ENCODE peak calls at places on chromosomes 5 and 9, in five cellular contexts. V, Y, F, E and S are unnamed samples.

GRCh38 chr5:116404001-116404400 is 170.6 kb downstream of the SEMA6A start:
- DNase-seq in V (no peak), Y (no peak), F (no peak), E (no peak), S (no peak)

GRCh38 chr5:95379133-95379532 is 12.0 kb upstream of the FAM81B start:
- DNase-seq in V (no peak), Y (no peak), F (no peak), E (no peak), S (no peak)

GRCh38 chr5:12920527-12920926 is 1016.3 kb upstream of the CTNND2 start:
- DNase-seq in V (no peak), Y (no peak), F (no peak), E (no peak), S (no peak)

GRCh38 chr5:159403906-159404641 is 73.8 kb upstream of the IL12B start:
- DNase-seq in V (no peak), Y (no peak), F (no peak), E (no peak), S (no peak)

GRCh38 chr9:125429476-125430160 is 168.0 kb downstream of the GAPVD1 start:
- DNase-seq in V (no peak), Y (no peak), F (no peak), E (no peak), S (no peak)

GRCh38 chr9:81382281-81382680 is 307.1 kb downstream of the TLE1 start:
- DNase-seq in V (no peak), Y (no peak), F (no peak), E (no peak), S (no peak)

GRCh38 chr5:56817306-56817986 is 2.1 kb downstream of the MAP3K1 start:
- DNase-seq in V (no peak), Y (no peak), F (no peak), E (no peak), S (no peak)

GRCh38 chr9:111925784-111926183 is 29.2 kb downstream of the UGCG start:
- DNase-seq in V (no peak), Y (no peak), F (no peak), E (no peak), S (no peak)

GRCh38 chr5:133552925-133553525 is 59.3 kb downstream of the FSTL4 start:
- DNase-seq in V (peak; percentile 44), Y (peak; percentile 30), F (peak; percentile 73), E (no peak), S (peak; percentile 43)

GRCh38 chr5:138271281-138271680 is 3.1 kb downstream of the GFRA3 start:
- DNase-seq in V (no peak), Y (no peak), F (no peak), E (no peak), S (no peak)

GRCh38 chr5:81020478-81021167 is 60.5 kb downstream of the RASGRF2 start:
- DNase-seq in V (no peak), Y (no peak), F (no peak), E (no peak), S (no peak)

GRCh38 chr5:78805-79149 is 13.2 kb upstream of the PLEKHG4B start:
- DNase-seq in V (no peak), Y (no peak), F (no peak), E (no peak), S (no peak)

GRCh38 chr9:135669616-135670285 is 6.6 kb downstream of the LCN9 start:
- DNase-seq in V (no peak), Y (no peak), F (no peak), E (no peak), S (no peak)

GRCh38 chr5:32343058-32343672 is 30.4 kb upstream of the MTMR12 start:
- DNase-seq in V (no peak), Y (no peak), F (no peak), E (no peak), S (no peak)

GRCh38 chr9:81535542-81536241 is 153.7 kb downstream of the TLE1 start:
- DNase-seq in V (no peak), Y (no peak), F (no peak), E (no peak), S (no peak)

GRCh38 chr5:83586874-83587776 is 115.6 kb downstream of the VCAN start:
- DNase-seq in V (no peak), Y (no peak), F (no peak), E (no peak), S (no peak)

GRCh38 chr9:123375725-123376132 is 19.7 kb downstream of the CRB2 start:
- DNase-seq in V (no peak), Y (no peak), F (no peak), E (no peak), S (peak; percentile 47)

GRCh38 chr9:128633601-128634000 is 23.0 kb downstream of the DYNC2I2 start:
- DNase-seq in V (no peak), Y (no peak), F (no peak), E (no peak), S (no peak)

GRCh38 chr5:149959406-149960236 is 937 bp upstream of the SLC26A2 start:
- DNase-seq in V (peak; percentile 22), Y (peak; percentile 41), F (no peak), E (no peak), S (no peak)

GRCh38 chr5:38719916-38720315 is 125.9 kb upstream of the OSMR start:
- DNase-seq in V (no peak), Y (no peak), F (no peak), E (no peak), S (no peak)

GRCh38 chr5:124030043-124030461 is 518.1 kb downstream of the CSNK1G3 start:
- DNase-seq in V (no peak), Y (no peak), F (no peak), E (no peak), S (no peak)

GRCh38 chr5:111398013-111398412 is 114.3 kb downstream of the STARD4 start:
- DNase-seq in V (no peak), Y (no peak), F (no peak), E (no peak), S (no peak)

GRCh38 chr9:17631396-17631795 is 52.5 kb downstream of the SH3GL2 start:
- DNase-seq in V (no peak), Y (no peak), F (no peak), E (no peak), S (no peak)

GRCh38 chr9:21413089-21414023 is 4.4 kb downstream of the IFNA8 start:
- DNase-seq in V (peak; percentile 22), Y (no peak), F (no peak), E (no peak), S (no peak)

GRCh38 chr9:15277400-15278137 is 29.4 kb downstream of the TTC39B start:
- DNase-seq in V (peak; percentile 27), Y (peak; percentile 37), F (peak; percentile 49), E (no peak), S (no peak)

GRCh38 chr5:102911973-102912372 is 156.9 kb downstream of the PAM start:
- DNase-seq in V (no peak), Y (no peak), F (no peak), E (no peak), S (no peak)

GRCh38 chr9:88533951-88534455 is 975 bp upstream of the NXNL2 start:
- DNase-seq in V (no peak), Y (no peak), F (peak; percentile 43), E (peak; percentile 74), S (peak; percentile 78)

GRCh38 chr5:77302653-77303052 is 92.2 kb downstream of the PDE8B start:
- DNase-seq in V (no peak), Y (no peak), F (no peak), E (no peak), S (no peak)

GRCh38 chr5:155193018-155193417 is 179.5 kb downstream of the KIF4B start:
- DNase-seq in V (no peak), Y (no peak), F (no peak), E (no peak), S (no peak)

GRCh38 chr5:149432377-149432776 is 53.3 kb upstream of the IL17B start:
- DNase-seq in V (no peak), Y (no peak), F (no peak), E (peak; percentile 81), S (peak; percentile 46)

GRCh38 chr5:95283761-95284511 is 958 bp downstream of the MCTP1 start:
- DNase-seq in V (peak; percentile 7), Y (no peak), F (no peak), E (no peak), S (peak; percentile 67)

GRCh38 chr9:18504707-18505106 is 30.8 kb downstream of the ADAMTSL1 start:
- DNase-seq in V (no peak), Y (no peak), F (no peak), E (peak; percentile 63), S (no peak)

GRCh38 chr5:166602271-166602670 is 1689.2 kb upstream of the WWC1 start:
- DNase-seq in V (no peak), Y (no peak), F (no peak), E (no peak), S (no peak)

GRCh38 chr5:123371575-123372179 is 51.5 kb downstream of the CEP120 start:
- DNase-seq in V (no peak), Y (peak; percentile 14), F (peak; percentile 61), E (peak; percentile 74), S (peak; percentile 74)

GRCh38 chr5:98713027-98713426 is 60.4 kb upstream of the RGMB start:
- DNase-seq in V (no peak), Y (no peak), F (no peak), E (no peak), S (no peak)

GRCh38 chr5:17333755-17334154 is 116.3 kb downstream of the BASP1 start:
- DNase-seq in V (no peak), Y (no peak), F (no peak), E (no peak), S (no peak)

GRCh38 chr5:133287500-133287899 is 235.7 kb downstream of the HSPA4 start:
- DNase-seq in V (peak; percentile 20), Y (peak; percentile 12), F (peak; percentile 31), E (no peak), S (no peak)

GRCh38 chr5:143396353-143396940 is 7.0 kb downstream of the NR3C1 start:
- DNase-seq in V (no peak), Y (no peak), F (no peak), E (no peak), S (no peak)
- H3K9me3 ChIP-seq in V (no peaks in the 10 kb centered on the region), Y (no peaks in the 10 kb centered on the region), F (no peaks in the 10 kb centered on the region), E (no peaks in the 10 kb centered on the region), S (no peaks in the 10 kb centered on the region)

GRCh38 chr9:34576943-34577634 is 12.4 kb downstream of the CNTFR start:
- DNase-seq in V (no peak), Y (no peak), F (peak; percentile 64), E (no peak), S (peak; percentile 70)
- H3K4me1 ChIP-seq in V (peaks cover 5% of the 10 kb centered on the region), Y (peaks cover 8% of the 10 kb centered on the region), F (peaks cover 5% of the 10 kb centered on the region), E (peaks cover 5% of the 10 kb centered on the region), S (peaks cover 11% of the 10 kb centered on the region)

DNA sequence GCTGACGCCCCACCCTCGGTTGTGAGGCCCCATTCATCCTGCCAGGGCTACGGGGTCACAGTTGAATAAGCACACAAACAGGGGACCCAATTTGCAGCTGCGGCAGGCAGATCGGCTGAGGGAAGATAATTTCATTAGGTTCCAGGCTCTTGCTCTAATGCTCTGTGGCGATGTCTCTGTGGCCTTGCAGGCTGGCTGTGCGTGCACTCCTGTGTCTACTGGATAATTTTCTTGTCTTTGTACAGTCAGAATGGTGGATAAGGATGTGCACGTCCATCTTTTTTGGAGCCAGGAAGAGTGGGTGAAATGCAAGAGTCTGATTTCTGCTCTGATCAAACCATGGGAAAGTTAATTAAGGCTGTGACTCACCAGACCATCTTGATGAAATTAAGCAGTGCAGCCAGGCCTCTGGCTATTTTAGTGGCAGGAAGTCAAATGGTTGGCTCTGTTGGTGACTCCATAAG is 39.2 kb downstream of the NSG2 start:
- DNase-seq in V (no peak), Y (no peak), F (no peak), E (no peak), S (no peak)
- H3K27me3 ChIP-seq in V (no peaks in the 10 kb centered on the region), Y (no peaks in the 10 kb centered on the region), F (no peaks in the 10 kb centered on the region), E (no peaks in the 10 kb centered on the region), S (no peaks in the 10 kb centered on the region)

GRCh38 chr5:178777557-178777956 is 47.1 kb upstream of the ZNF354A start:
- DNase-seq in V (no peak), Y (no peak), F (peak; percentile 28), E (no peak), S (no peak)
- H3K9me3 ChIP-seq in V (no peaks in the 10 kb centered on the region), Y (no peaks in the 10 kb centered on the region), F (no peaks in the 10 kb centered on the region), E (no peaks in the 10 kb centered on the region), S (no peaks in the 10 kb centered on the region)